ENCODE peak calls at places on chromosomes 3 and 15, in five cellular contexts. M, D, T, S and H are unnamed samples. For H3K4me1, the result is how much of the 10 kb centered on the place peaks cover.

GRCh38 chr15:60137711-60138396 is 133.7 kb downstream of the FOXB1 start:
- ATAC-seq in M (no peak), D (no peak), T (no peak), S (no peak), H (no peak)

GRCh38 chr3:64561503-64561810 is 126.3 kb downstream of the ADAMTS9 start:
- ATAC-seq in M (no peak), D (no peak), T (no peak), S (no peak), H (peak)

GRCh38 chr15:60297047-60297446 is 100.7 kb downstream of the ANXA2 start:
- ATAC-seq in M (no peak), D (no peak), T (no peak), S (no peak), H (no peak)

GRCh38 chr15:53512029-53512428 is 247.4 kb downstream of the WDR72 start:
- ATAC-seq in M (no peak), D (no peak), T (peak), S (no peak), H (no peak)

GRCh38 chr3:141425523-141426233 is 57.4 kb downstream of the ZBTB38 start:
- ATAC-seq in M (peak), D (peak), T (peak), S (no peak), H (no peak)

GRCh38 chr3:18345015-18345367 is 80.1 kb downstream of the SATB1 start:
- ATAC-seq in M (no peak), D (no peak), T (no peak), S (no peak), H (no peak)

GRCh38 chr15:57424628-57425405 is 48.5 kb downstream of the CGNL1 start:
- ATAC-seq in M (no peak), D (no peak), T (no peak), S (no peak), H (no peak)

GRCh38 chr3:194354315-194354714 is 3.2 kb upstream of the CPN2 start:
- ATAC-seq in M (peak), D (no peak), T (no peak), S (no peak), H (no peak)

GRCh38 chr3:10511809-10512494 is 6.6 kb upstream of the ATP2B2 start:
- ATAC-seq in M (no peak), D (no peak), T (no peak), S (no peak), H (no peak)

GRCh38 chr15:84400017-84400740 is 164.6 kb downstream of the GOLGA6L4 start:
- ATAC-seq in M (no peak), D (no peak), T (no peak), S (no peak), H (no peak)

GRCh38 chr3:120418446-120418845 is 32.3 kb downstream of the FSTL1 start:
- ATAC-seq in M (no peak), D (no peak), T (peak), S (no peak), H (no peak)

GRCh38 chr3:150309557-150309956 is 98.5 kb upstream of the TSC22D2 start:
- ATAC-seq in M (no peak), D (no peak), T (no peak), S (no peak), H (no peak)

GRCh38 chr15:101182215-101182614 is 69.6 kb downstream of the CHSY1 start:
- ATAC-seq in M (no peak), D (no peak), T (no peak), S (no peak), H (no peak)

GRCh38 chr3:62604301-62604700 is 231.0 kb upstream of the FEZF2 start:
- ATAC-seq in M (no peak), D (no peak), T (no peak), S (no peak), H (no peak)

GRCh38 chr3:109939817-109940216 is 602.5 kb upstream of the DPPA4 start:
- ATAC-seq in M (no peak), D (no peak), T (no peak), S (no peak), H (no peak)

GRCh38 chr15:22903961-22904534 is 65.6 kb downstream of the NIPA2 start:
- ATAC-seq in M (no peak), D (no peak), T (peak), S (no peak), H (no peak)

GRCh38 chr15:64857421-64857820 is 15.7 kb downstream of the PLEKHO2 start:
- ATAC-seq in M (no peak), D (no peak), T (no peak), S (no peak), H (peak)

GRCh38 chr3:156675744-156676466 is 1.5 kb downstream of the TIPARP start:
- ATAC-seq in M (no peak), D (no peak), T (no peak), S (no peak), H (no peak)

GRCh38 chr15:63188247-63188936 is 1.0 kb upstream of the RAB8B start:
- ATAC-seq in M (no peak), D (peak), T (no peak), S (no peak), H (no peak)

GRCh38 chr3:56988458-56988857 is 72.0 kb upstream of the SPATA12 start:
- ATAC-seq in M (no peak), D (peak), T (no peak), S (no peak), H (no peak)

GRCh38 chr3:183895774-183896173 is 11.1 kb upstream of the PARL start:
- ATAC-seq in M (no peak), D (no peak), T (no peak), S (no peak), H (no peak)

GRCh38 chr15:96307856-96308394 is 22.6 kb upstream of the NR2F2 start:
- ATAC-seq in M (no peak), D (no peak), T (no peak), S (no peak), H (no peak)

GRCh38 chr3:7146529-7146928 is 285.6 kb downstream of the GRM7 start:
- ATAC-seq in M (no peak), D (no peak), T (no peak), S (peak), H (no peak)

GRCh38 chr15:63600001-63600645 is 2.9 kb downstream of the FBXL22 start:
- ATAC-seq in M (no peak), D (peak), T (peak), S (peak), H (peak)

GRCh38 chr3:195101927-195102608 is 168.9 kb downstream of the XXYLT1 start:
- ATAC-seq in M (no peak), D (no peak), T (no peak), S (no peak), H (no peak)

GRCh38 chr15:91077029-91077428 is 23.0 kb upstream of the SV2B start:
- ATAC-seq in M (no peak), D (no peak), T (no peak), S (no peak), H (no peak)

GRCh38 chr3:111872948-111873347 is 13.9 kb downstream of the PHLDB2 start:
- ATAC-seq in M (no peak), D (no peak), T (no peak), S (no peak), H (no peak)

GRCh38 chr3:141114816-141115458 is 63.8 kb downstream of the SPSB4 start:
- ATAC-seq in M (peak), D (peak), T (peak), S (no peak), H (peak)

GRCh38 chr15:101425787-101426365 is 63.6 kb downstream of the PCSK6 start:
- ATAC-seq in M (no peak), D (no peak), T (no peak), S (no peak), H (no peak)

GRCh38 chr3:11509175-11510000 is 134.3 kb downstream of the VGLL4 start:
- ATAC-seq in M (peak), D (no peak), T (peak), S (peak), H (peak)

GRCh38 chr15:93201940-93202339 is 112.9 kb upstream of the RGMA start:
- ATAC-seq in M (no peak), D (no peak), T (no peak), S (no peak), H (no peak)
- TF ChIP-seq EP300 in M (no peak), D (no peak), T (no peak), S (no peak), H (no peak)

GRCh38 chr3:117853923-117854322 is 1144.3 kb downstream of the TUSC7 start:
- ATAC-seq in M (no peak), D (no peak), T (no peak), S (no peak), H (no peak)
- TF ChIP-seq POLR2AphosphoS5 in M (no peak), D (no peak), T (no peak), S (no peak), H (no peak)

GRCh38 chr15:93065641-93066045 is 23.4 kb downstream of the RGMA start:
- ATAC-seq in M (no peak), D (no peak), T (no peak), S (no peak), H (no peak)
- H3K4me1 ChIP-seq in M (under half), D (under half), T (under half), S (under half), H (under half)

GRCh38 chr3:52703356-52703755 is 2.2 kb downstream of the GLT8D1 start:
- ATAC-seq in M (no peak), D (no peak), T (no peak), S (no peak), H (no peak)

GRCh38 chr3:52704611-52705437 is 767 bp downstream of the GLT8D1 start:
- ATAC-seq in M (peak), D (peak), T (peak), S (peak), H (peak)

GRCh38 chr3:52707585-52707984 is 1.7 kb downstream of the SPCS1 start:
- ATAC-seq in M (no peak), D (no peak), T (no peak), S (no peak), H (no peak)

GRCh38 chr3:52705438-52705687 is 228 bp downstream of the GLT8D1 start:
- ATAC-seq in M (peak), D (no peak), T (no peak), S (no peak), H (no peak)

DNA sequence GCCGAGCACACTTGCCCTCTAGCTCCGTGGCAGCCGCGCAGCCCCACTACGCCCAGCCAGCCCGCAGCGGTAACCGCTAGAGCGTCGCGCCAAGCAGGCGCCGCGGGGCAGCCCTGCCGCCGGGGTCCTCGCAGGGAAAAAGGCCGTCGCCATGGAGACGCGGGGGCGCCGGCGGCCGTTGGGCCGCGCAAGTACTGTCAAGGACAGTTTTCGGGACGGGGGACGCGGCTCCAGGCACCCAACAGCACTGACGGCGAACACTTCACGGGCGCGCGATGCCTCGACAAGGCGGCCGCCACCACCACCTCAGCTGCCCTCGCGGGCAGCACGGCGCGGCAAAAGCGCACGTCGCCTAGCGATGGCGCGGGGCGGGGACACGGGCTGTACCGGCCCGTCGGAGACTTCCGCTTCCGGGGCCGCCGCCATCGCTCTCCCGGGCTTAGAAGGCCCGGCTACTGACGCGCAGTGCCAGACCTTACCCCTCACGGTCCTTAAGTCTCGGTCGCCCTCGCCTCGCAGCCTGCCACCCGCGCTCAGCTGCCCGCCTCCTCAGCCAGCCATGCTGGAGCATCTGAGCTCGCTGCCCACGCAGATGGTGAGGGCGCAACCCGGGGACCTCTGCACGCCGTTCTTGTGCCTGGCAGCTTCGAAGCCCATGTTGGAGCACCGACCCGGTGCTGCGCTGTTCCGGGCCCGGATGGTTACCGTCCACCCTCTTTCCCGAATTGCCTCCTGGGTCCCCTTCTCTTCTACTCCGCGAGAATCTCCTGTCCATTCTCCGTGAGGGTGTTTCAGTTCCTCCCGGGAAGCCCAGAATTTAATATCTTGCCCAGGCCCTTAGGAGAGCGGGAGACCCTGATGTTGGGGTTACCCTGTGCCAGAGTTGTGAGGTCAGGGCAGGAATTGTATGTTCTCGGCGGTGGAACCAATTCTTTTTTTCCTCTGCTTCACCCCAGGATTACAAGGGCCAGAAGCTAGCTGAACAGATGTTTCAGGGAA is at the start of the genes GLT8D1 and SPCS1:
- ATAC-seq in M (peak), D (peak), T (peak), S (peak), H (peak)
- TF ChIP-seq EP300 in M (no peak), D (no peak), T (peak), S (no peak), H (no peak)

GRCh38 chr3:74001481-74001880 is 376.7 kb upstream of the PDZRN3 start:
- ATAC-seq in M (no peak), D (no peak), T (no peak), S (no peak), H (no peak)

GRCh38 chr3:73999501-73999900 is 374.8 kb upstream of the PDZRN3 start:
- ATAC-seq in M (no peak), D (no peak), T (no peak), S (no peak), H (no peak)

GRCh38 chr3:74003712-74004111 is 379.0 kb upstream of the PDZRN3 start:
- ATAC-seq in M (no peak), D (no peak), T (no peak), S (no peak), H (no peak)

GRCh38 chr3:74000715-74001114 is 376.0 kb upstream of the PDZRN3 start:
- ATAC-seq in M (no peak), D (no peak), T (no peak), S (no peak), H (no peak)
- TF ChIP-seq POLR2AphosphoS5 in M (no peak), D (no peak), T (no peak), S (no peak), H (no peak)

GRCh38 chr3:123401836-123402530 is 46.9 kb downstream of the ADCY5 start:
- ATAC-seq in M (no peak), D (no peak), T (no peak), S (no peak), H (peak)
- H3K4me1 ChIP-seq in M (under half), D (under half), T (under half), S (under half), H (half or more)

GRCh38 chr3:102163039-102163817 is 271.6 kb upstream of the ZPLD1 start:
- ATAC-seq in M (no peak), D (peak), T (no peak), S (peak), H (peak)
- TF ChIP-seq EP300 in M (no peak), D (no peak), T (no peak), S (no peak), H (no peak)